ENCODE peak calls at places on chromosomes 6 and 20, in six cellular contexts. One of them, this sample, is unnamed.

GRCh38 chr20:11302436-11302835 is 615.3 kb upstream of the BTBD3 start:
- DNase-seq in stomach: no peak
- DNase-seq in endothelial cell: no peak
- DNase-seq in NCI-H774: no peak
- DNase-seq in left colon: no peak
- DNase-seq in activated CD4-positive, alpha-beta T cell treated with anti-CD3 and anti-CD28 coated beads, Interleukin-2, amount 10 ng/mL, durations not matched to agents 7 days and 5 days: no peak
- DNase-seq in this sample: no peak

GRCh38 chr6:68639826-68640505 is 4.9 kb downstream of the ADGRB3 start:
- DNase-seq in endothelial cell: no peak
- DNase-seq in NCI-H774: no peak
- DNase-seq in activated CD4-positive, alpha-beta T cell treated with anti-CD3 and anti-CD28 coated beads, Interleukin-2, amount 10 ng/mL, durations not matched to agents 7 days and 5 days: no peak
- DNase-seq in left colon: no peak
- DNase-seq in stomach: no peak
- DNase-seq in this sample: no peak

GRCh38 chr20:48722737-48723191 is 105.0 kb downstream of the PREX1 start:
- DNase-seq in activated CD4-positive, alpha-beta T cell treated with anti-CD3 and anti-CD28 coated beads, Interleukin-2, amount 10 ng/mL, durations not matched to agents 7 days and 5 days: no peak
- DNase-seq in endothelial cell: no peak
- DNase-seq in left colon: no peak
- DNase-seq in NCI-H774: no peak
- DNase-seq in stomach: peak; percentile 74
- DNase-seq in this sample: peak; percentile 59

GRCh38 chr6:24117016-24117415 is 9.0 kb upstream of the NRSN1 start:
- DNase-seq in left colon: no peak
- DNase-seq in endothelial cell: no peak
- DNase-seq in NCI-H774: no peak
- DNase-seq in activated CD4-positive, alpha-beta T cell treated with anti-CD3 and anti-CD28 coated beads, Interleukin-2, amount 10 ng/mL, durations not matched to agents 7 days and 5 days: no peak
- DNase-seq in stomach: no peak
- DNase-seq in this sample: no peak

GRCh38 chr6:40912158-40912946 is 126.7 kb downstream of the UNC5CL start:
- DNase-seq in endothelial cell: peak; percentile 36
- DNase-seq in activated CD4-positive, alpha-beta T cell treated with anti-CD3 and anti-CD28 coated beads, Interleukin-2, amount 10 ng/mL, durations not matched to agents 7 days and 5 days: peak; percentile 54
- DNase-seq in NCI-H774: peak; percentile 83
- DNase-seq in stomach: peak; percentile 68
- DNase-seq in left colon: peak; percentile 65
- DNase-seq in this sample: peak; percentile 83

GRCh38 chr6:49225471-49225870 is 237.6 kb downstream of the MMUT start:
- DNase-seq in endothelial cell: no peak
- DNase-seq in stomach: no peak
- DNase-seq in NCI-H774: no peak
- DNase-seq in activated CD4-positive, alpha-beta T cell treated with anti-CD3 and anti-CD28 coated beads, Interleukin-2, amount 10 ng/mL, durations not matched to agents 7 days and 5 days: no peak
- DNase-seq in left colon: no peak
- DNase-seq in this sample: no peak

GRCh38 chr6:155021680-155022079 is 26.6 kb downstream of the TIAM2 start:
- DNase-seq in stomach: no peak
- DNase-seq in left colon: no peak
- DNase-seq in NCI-H774: no peak
- DNase-seq in activated CD4-positive, alpha-beta T cell treated with anti-CD3 and anti-CD28 coated beads, Interleukin-2, amount 10 ng/mL, durations not matched to agents 7 days and 5 days: no peak
- DNase-seq in endothelial cell: no peak
- DNase-seq in this sample: no peak

GRCh38 chr20:59152559-59153354 is 10.9 kb upstream of the ZNF831 start:
- DNase-seq in left colon: no peak
- DNase-seq in activated CD4-positive, alpha-beta T cell treated with anti-CD3 and anti-CD28 coated beads, Interleukin-2, amount 10 ng/mL, durations not matched to agents 7 days and 5 days: no peak
- DNase-seq in stomach: no peak
- DNase-seq in NCI-H774: no peak
- DNase-seq in endothelial cell: no peak
- DNase-seq in this sample: no peak

GRCh38 chr6:32718879-32719278 is 22.3 kb upstream of the HLA-DQA2 start:
- DNase-seq in NCI-H774: no peak
- DNase-seq in endothelial cell: no peak
- DNase-seq in activated CD4-positive, alpha-beta T cell treated with anti-CD3 and anti-CD28 coated beads, Interleukin-2, amount 10 ng/mL, durations not matched to agents 7 days and 5 days: no peak
- DNase-seq in left colon: no peak
- DNase-seq in stomach: no peak
- DNase-seq in this sample: no peak

GRCh38 chr6:34178361-34179105 is 32.6 kb upstream of the GRM4 start:
- DNase-seq in endothelial cell: no peak
- DNase-seq in NCI-H774: no peak
- DNase-seq in stomach: peak; percentile 24
- DNase-seq in activated CD4-positive, alpha-beta T cell treated with anti-CD3 and anti-CD28 coated beads, Interleukin-2, amount 10 ng/mL, durations not matched to agents 7 days and 5 days: no peak
- DNase-seq in left colon: no peak
- DNase-seq in this sample: no peak

GRCh38 chr6:108560463-108561308 is at the start of gene FOXO3:
- DNase-seq in stomach: peak; percentile 95
- DNase-seq in endothelial cell: peak; percentile 86
- DNase-seq in left colon: peak; percentile 94
- DNase-seq in activated CD4-positive, alpha-beta T cell treated with anti-CD3 and anti-CD28 coated beads, Interleukin-2, amount 10 ng/mL, durations not matched to agents 7 days and 5 days: peak; percentile 48
- DNase-seq in NCI-H774: peak; percentile 98
- DNase-seq in this sample: peak; percentile 89

GRCh38 chr6:144999127-144999526 is 714.0 kb downstream of the UTRN start:
- DNase-seq in stomach: no peak
- DNase-seq in NCI-H774: no peak
- DNase-seq in left colon: no peak
- DNase-seq in endothelial cell: no peak
- DNase-seq in activated CD4-positive, alpha-beta T cell treated with anti-CD3 and anti-CD28 coated beads, Interleukin-2, amount 10 ng/mL, durations not matched to agents 7 days and 5 days: no peak
- DNase-seq in this sample: no peak

GRCh38 chr20:50924261-50924660 is 7.0 kb downstream of the ADNP start:
- DNase-seq in left colon: no peak
- DNase-seq in endothelial cell: no peak
- DNase-seq in activated CD4-positive, alpha-beta T cell treated with anti-CD3 and anti-CD28 coated beads, Interleukin-2, amount 10 ng/mL, durations not matched to agents 7 days and 5 days: no peak
- DNase-seq in NCI-H774: no peak
- DNase-seq in stomach: no peak
- DNase-seq in this sample: no peak

GRCh38 chr6:127301199-127301700 is 34.6 kb downstream of the RNF146 start:
- DNase-seq in NCI-H774: no peak
- DNase-seq in endothelial cell: no peak
- DNase-seq in left colon: no peak
- DNase-seq in stomach: no peak
- DNase-seq in activated CD4-positive, alpha-beta T cell treated with anti-CD3 and anti-CD28 coated beads, Interleukin-2, amount 10 ng/mL, durations not matched to agents 7 days and 5 days: no peak
- DNase-seq in this sample: no peak

GRCh38 chr6:1094306-1094705 is 217.6 kb upstream of the FOXQ1 start:
- DNase-seq in endothelial cell: no peak
- DNase-seq in stomach: no peak
- DNase-seq in left colon: no peak
- DNase-seq in NCI-H774: no peak
- DNase-seq in activated CD4-positive, alpha-beta T cell treated with anti-CD3 and anti-CD28 coated beads, Interleukin-2, amount 10 ng/mL, durations not matched to agents 7 days and 5 days: no peak
- DNase-seq in this sample: no peak

GRCh38 chr6:131643855-131644460 is 6.9 kb downstream of the ENPP3 start:
- DNase-seq in NCI-H774: no peak
- DNase-seq in activated CD4-positive, alpha-beta T cell treated with anti-CD3 and anti-CD28 coated beads, Interleukin-2, amount 10 ng/mL, durations not matched to agents 7 days and 5 days: no peak
- DNase-seq in left colon: no peak
- DNase-seq in endothelial cell: no peak
- DNase-seq in stomach: no peak
- DNase-seq in this sample: no peak

GRCh38 chr6:36659271-36659670 is 19.2 kb upstream of the CDKN1A start:
- DNase-seq in left colon: no peak
- DNase-seq in NCI-H774: no peak
- DNase-seq in endothelial cell: no peak
- DNase-seq in stomach: no peak
- DNase-seq in activated CD4-positive, alpha-beta T cell treated with anti-CD3 and anti-CD28 coated beads, Interleukin-2, amount 10 ng/mL, durations not matched to agents 7 days and 5 days: no peak
- DNase-seq in this sample: no peak

GRCh38 chr6:2245954-2246863 is 804 bp upstream of the GMDS start:
- DNase-seq in stomach: peak; percentile 93
- DNase-seq in activated CD4-positive, alpha-beta T cell treated with anti-CD3 and anti-CD28 coated beads, Interleukin-2, amount 10 ng/mL, durations not matched to agents 7 days and 5 days: peak; percentile 42
- DNase-seq in left colon: peak; percentile 96
- DNase-seq in NCI-H774: peak; percentile 93
- DNase-seq in endothelial cell: peak; percentile 35
- DNase-seq in this sample: peak; percentile 97

GRCh38 chr6:11188161-11188915 is 44.1 kb downstream of the NEDD9 start:
- DNase-seq in endothelial cell: no peak
- DNase-seq in stomach: no peak
- DNase-seq in activated CD4-positive, alpha-beta T cell treated with anti-CD3 and anti-CD28 coated beads, Interleukin-2, amount 10 ng/mL, durations not matched to agents 7 days and 5 days: no peak
- DNase-seq in NCI-H774: no peak
- DNase-seq in left colon: peak; percentile 53
- DNase-seq in this sample: no peak

GRCh38 chr6:71262914-71263313 is 25.7 kb upstream of the OGFRL1 start:
- DNase-seq in stomach: no peak
- DNase-seq in left colon: no peak
- DNase-seq in activated CD4-positive, alpha-beta T cell treated with anti-CD3 and anti-CD28 coated beads, Interleukin-2, amount 10 ng/mL, durations not matched to agents 7 days and 5 days: no peak
- DNase-seq in NCI-H774: no peak
- DNase-seq in endothelial cell: no peak
- DNase-seq in this sample: no peak

GRCh38 chr6:150081702-150082101 is 12.8 kb upstream of the ULBP3 start:
- DNase-seq in NCI-H774: no peak
- DNase-seq in endothelial cell: no peak
- DNase-seq in left colon: no peak
- DNase-seq in stomach: no peak
- DNase-seq in activated CD4-positive, alpha-beta T cell treated with anti-CD3 and anti-CD28 coated beads, Interleukin-2, amount 10 ng/mL, durations not matched to agents 7 days and 5 days: no peak
- DNase-seq in this sample: peak; percentile 13

GRCh38 chr6:71393471-71393870 is 104.9 kb downstream of the OGFRL1 start:
- DNase-seq in left colon: no peak
- DNase-seq in activated CD4-positive, alpha-beta T cell treated with anti-CD3 and anti-CD28 coated beads, Interleukin-2, amount 10 ng/mL, durations not matched to agents 7 days and 5 days: no peak
- DNase-seq in stomach: no peak
- DNase-seq in NCI-H774: no peak
- DNase-seq in endothelial cell: no peak
- DNase-seq in this sample: no peak

GRCh38 chr20:61938839-61939690 is 126.6 kb downstream of the TAF4 start:
- DNase-seq in activated CD4-positive, alpha-beta T cell treated with anti-CD3 and anti-CD28 coated beads, Interleukin-2, amount 10 ng/mL, durations not matched to agents 7 days and 5 days: no peak
- DNase-seq in stomach: no peak
- DNase-seq in endothelial cell: no peak
- DNase-seq in left colon: no peak
- DNase-seq in NCI-H774: no peak
- DNase-seq in this sample: no peak

This sample was measured in NCI-H146.